ENCODE peak calls at places on chromosomes 5 and 9, in four cellular contexts. Y, E, L and T are unnamed samples. For H4K20me1, the result is how much of the 10 kb centered on the place peaks cover.

GRCh38 chr5:123875444-123876264 is 363.7 kb downstream of the CSNK1G3 start:
- DNase-seq in Y (no peak), E (no peak), L (peak), T (no peak)

GRCh38 chr5:32506251-32506661 is 61.7 kb upstream of the ZFR start:
- DNase-seq in Y (no peak), E (no peak), L (no peak), T (peak)

GRCh38 chr5:157561105-157561504 is 14.5 kb downstream of the ADAM19 start:
- DNase-seq in Y (no peak), E (no peak), L (no peak), T (no peak)

GRCh38 chr9:99095565-99095964 is 9.3 kb upstream of the TGFBR1 start:
- DNase-seq in Y (no peak), E (no peak), L (no peak), T (no peak)

GRCh38 chr5:78221964-78222451 is 72.5 kb downstream of the AP3B1 start:
- DNase-seq in Y (peak), E (no peak), L (no peak), T (no peak)

GRCh38 chr5:115573133-115573532 is 28.6 kb upstream of the FEM1C start:
- DNase-seq in Y (no peak), E (no peak), L (no peak), T (peak)

GRCh38 chr5:1107167-1108007 is 4.5 kb downstream of the SLC12A7 start:
- DNase-seq in Y (peak), E (no peak), L (peak), T (no peak)

GRCh38 chr9:123657099-123657498 is 272.8 kb downstream of the DENND1A start:
- DNase-seq in Y (no peak), E (no peak), L (no peak), T (no peak)

GRCh38 chr5:178434851-178435250 is 155.3 kb downstream of the COL23A1 start:
- DNase-seq in Y (no peak), E (no peak), L (no peak), T (no peak)

GRCh38 chr9:133583586-133583985 is 25.6 kb downstream of the FAM163B start:
- DNase-seq in Y (no peak), E (no peak), L (no peak), T (no peak)

GRCh38 chr9:137382728-137383452 is 40.1 kb downstream of the EXD3 start:
- DNase-seq in Y (no peak), E (peak), L (no peak), T (no peak)

GRCh38 chr9:112762726-112763518 is 12.4 kb downstream of the SNX30 start:
- DNase-seq in Y (no peak), E (no peak), L (no peak), T (no peak)

GRCh38 chr5:53448851-53449250 is 31.6 kb upstream of the FST start:
- DNase-seq in Y (no peak), E (no peak), L (no peak), T (no peak)

GRCh38 chr9:95864852-95865580 is 10.5 kb upstream of the ERCC6L2 start:
- DNase-seq in Y (no peak), E (no peak), L (no peak), T (no peak)

GRCh38 chr5:122063836-122064235 is 14.2 kb downstream of the LOX start:
- DNase-seq in Y (no peak), E (no peak), L (no peak), T (peak)

GRCh38 chr9:68804911-68805889 is 100.2 kb downstream of the PIP5K1B start:
- DNase-seq in Y (no peak), E (peak), L (no peak), T (no peak)

GRCh38 chr9:96327694-96328352 is 25.8 kb upstream of the HSD17B3 start:
- DNase-seq in Y (no peak), E (peak), L (peak), T (peak)

GRCh38 chr5:85921590-85921989 is 696.2 kb upstream of the COX7C start:
- DNase-seq in Y (no peak), E (no peak), L (no peak), T (no peak)

GRCh38 chr9:124350485-124351263 is 64.6 kb downstream of the PSMB7 start:
- DNase-seq in Y (no peak), E (no peak), L (peak), T (no peak)

GRCh38 chr9:4137234-4137633 is 162.6 kb downstream of the GLIS3 start:
- DNase-seq in Y (no peak), E (no peak), L (peak), T (peak)

GRCh38 chr9:105244996-105245719 is 707 bp downstream of the SLC44A1 start:
- DNase-seq in Y (peak), E (peak), L (no peak), T (peak)

GRCh38 chr9:109342878-109343277 is 22.0 kb upstream of the EPB41L4B start:
- DNase-seq in Y (no peak), E (no peak), L (no peak), T (no peak)

GRCh38 chr5:16992006-16992405 is 55.9 kb upstream of the MYO10 start:
- DNase-seq in Y (no peak), E (no peak), L (no peak), T (peak)

GRCh38 chr5:95664204-95664786 is 17.7 kb downstream of the RFESD start:
- DNase-seq in Y (no peak), E (no peak), L (peak), T (peak)

GRCh38 chr5:15904894-15905805 is 274.4 kb downstream of the MARCHF11 start:
- DNase-seq in Y (no peak), E (no peak), L (no peak), T (no peak)

GRCh38 chr9:24035816-24036215 is 209.8 kb upstream of the ELAVL2 start:
- DNase-seq in Y (no peak), E (no peak), L (no peak), T (no peak)

GRCh38 chr5:134659922-134660321 is 11.3 kb downstream of the SEC24A start:
- DNase-seq in Y (no peak), E (no peak), L (no peak), T (no peak)

GRCh38 chr5:2038337-2039179 is 155.8 kb upstream of the IRX4 start:
- DNase-seq in Y (peak), E (peak), L (peak), T (peak)

GRCh38 chr9:99873943-99874584 is 32.4 kb upstream of the STX17 start:
- DNase-seq in Y (no peak), E (no peak), L (no peak), T (no peak)

GRCh38 chr5:122164831-122165573 is 35.7 kb downstream of the ZNF474 start:
- DNase-seq in Y (no peak), E (no peak), L (no peak), T (no peak)

GRCh38 chr9:131868766-131869165 is 128.9 kb upstream of the RAPGEF1 start:
- DNase-seq in Y (no peak), E (no peak), L (no peak), T (no peak)

GRCh38 chr9:122904466-122904822 is 715 bp downstream of the RC3H2 start:
- DNase-seq in Y (no peak), E (peak), L (peak), T (peak)

GRCh38 chr9:84851935-84852585 is 182.5 kb downstream of the NTRK2 start:
- DNase-seq in Y (peak), E (no peak), L (no peak), T (peak)

GRCh38 chr5:133179405-133179804 is 127.6 kb downstream of the HSPA4 start:
- DNase-seq in Y (no peak), E (no peak), L (no peak), T (no peak)

GRCh38 chr9:128275198-128276007 is at the start of gene GOLGA2:
- DNase-seq in Y (no peak), E (peak), L (peak), T (peak)
- TF ChIP-seq JUN in Y (no peak), E (peak), L (no peak), T (no peak)

GRCh38 chr5:180872419-180872818 is 11.3 kb upstream of the ZFP62 start:
- DNase-seq in Y (no peak), E (no peak), L (no peak), T (no peak)

GRCh38 chr5:180873628-180874520 is 12.8 kb upstream of the ZFP62 start:
- DNase-seq in Y (no peak), E (peak), L (no peak), T (no peak)

GRCh38 chr5:180870669-180871068 is 9.6 kb upstream of the ZFP62 start:
- DNase-seq in Y (no peak), E (no peak), L (no peak), T (no peak)

GRCh38 chr5:180875860-180876426 is 14.9 kb upstream of the ZFP62 start:
- DNase-seq in Y (no peak), E (no peak), L (no peak), T (no peak)

GRCh38 chr5:180874804-180875582 is 13.9 kb upstream of the ZFP62 start:
- DNase-seq in Y (no peak), E (no peak), L (no peak), T (no peak)
- TF ChIP-seq POLR2AphosphoS5 in Y (no peak), E (no peak), L (no peak), T (no peak)

GRCh38 chr9:134663753-134664415 is 22.3 kb downstream of the COL5A1 start:
- DNase-seq in Y (no peak), E (no peak), L (no peak), T (no peak)
- H4K20me1 ChIP-seq in Y (under half), E (under half), L (under half), T (under half)

GRCh38 chr5:177129206-177129605 is 4.4 kb upstream of the NSD1 start:
- DNase-seq in Y (no peak), E (no peak), L (no peak), T (no peak)
- TF ChIP-seq JUN in Y (no peak), E (no peak), L (no peak), T (no peak)

DNA sequence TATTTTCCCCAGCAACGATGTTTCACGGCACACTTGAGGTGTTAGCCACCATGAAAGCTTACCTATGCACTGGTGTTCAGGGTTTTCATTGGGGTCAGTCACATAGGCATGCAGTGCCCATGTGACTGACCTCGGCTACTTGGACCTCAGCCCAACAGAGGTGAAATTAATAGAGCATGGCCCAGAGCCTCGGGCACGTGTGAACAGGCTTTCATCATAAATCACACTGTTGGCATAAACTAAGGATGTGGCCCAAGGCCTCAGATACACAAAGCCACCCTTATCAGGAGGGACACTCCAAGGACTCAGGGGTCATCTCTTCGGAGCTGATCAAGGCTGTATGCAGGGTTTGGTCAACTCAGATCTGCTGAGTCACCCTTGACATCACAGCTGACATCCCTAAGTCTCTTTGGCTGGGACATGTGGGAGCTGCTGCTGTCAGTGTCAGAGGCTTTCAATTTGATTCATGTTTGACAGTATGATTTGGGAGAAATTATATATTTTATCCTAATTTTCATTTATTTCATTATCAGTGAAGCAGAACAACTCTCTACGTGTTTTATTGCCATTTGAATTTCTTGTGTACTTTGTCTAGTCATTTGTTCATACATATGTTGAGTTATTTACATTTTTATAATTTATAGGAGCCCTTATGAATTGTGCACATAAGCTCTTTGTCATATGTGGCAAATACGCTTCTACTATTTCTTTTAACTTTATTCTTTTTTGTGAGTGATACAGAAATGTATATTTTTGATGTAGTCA is 59.7 kb upstream of the ANKRD33B start:
- DNase-seq in Y (no peak), E (peak), L (peak), T (no peak)
- TF ChIP-seq POLR2AphosphoS5 in Y (no peak), E (peak), L (no peak), T (no peak)

GRCh38 chr5:150535611-150536010 is 27.7 kb downstream of the NDST1 start:
- DNase-seq in Y (no peak), E (no peak), L (no peak), T (no peak)

GRCh38 chr5:150532161-150532560 is 24.2 kb downstream of the NDST1 start:
- DNase-seq in Y (no peak), E (no peak), L (no peak), T (no peak)

GRCh38 chr5:150531686-150532085 is 23.8 kb downstream of the NDST1 start:
- DNase-seq in Y (no peak), E (no peak), L (no peak), T (no peak)

GRCh38 chr5:150532996-150533395 is 25.1 kb downstream of the NDST1 start:
- DNase-seq in Y (no peak), E (no peak), L (no peak), T (no peak)

GRCh38 chr5:150534811-150535210 is 26.9 kb downstream of the NDST1 start:
- DNase-seq in Y (no peak), E (no peak), L (no peak), T (no peak)
- H4K20me1 ChIP-seq in Y (under half), E (under half), L (under half), T (under half)

DNA sequence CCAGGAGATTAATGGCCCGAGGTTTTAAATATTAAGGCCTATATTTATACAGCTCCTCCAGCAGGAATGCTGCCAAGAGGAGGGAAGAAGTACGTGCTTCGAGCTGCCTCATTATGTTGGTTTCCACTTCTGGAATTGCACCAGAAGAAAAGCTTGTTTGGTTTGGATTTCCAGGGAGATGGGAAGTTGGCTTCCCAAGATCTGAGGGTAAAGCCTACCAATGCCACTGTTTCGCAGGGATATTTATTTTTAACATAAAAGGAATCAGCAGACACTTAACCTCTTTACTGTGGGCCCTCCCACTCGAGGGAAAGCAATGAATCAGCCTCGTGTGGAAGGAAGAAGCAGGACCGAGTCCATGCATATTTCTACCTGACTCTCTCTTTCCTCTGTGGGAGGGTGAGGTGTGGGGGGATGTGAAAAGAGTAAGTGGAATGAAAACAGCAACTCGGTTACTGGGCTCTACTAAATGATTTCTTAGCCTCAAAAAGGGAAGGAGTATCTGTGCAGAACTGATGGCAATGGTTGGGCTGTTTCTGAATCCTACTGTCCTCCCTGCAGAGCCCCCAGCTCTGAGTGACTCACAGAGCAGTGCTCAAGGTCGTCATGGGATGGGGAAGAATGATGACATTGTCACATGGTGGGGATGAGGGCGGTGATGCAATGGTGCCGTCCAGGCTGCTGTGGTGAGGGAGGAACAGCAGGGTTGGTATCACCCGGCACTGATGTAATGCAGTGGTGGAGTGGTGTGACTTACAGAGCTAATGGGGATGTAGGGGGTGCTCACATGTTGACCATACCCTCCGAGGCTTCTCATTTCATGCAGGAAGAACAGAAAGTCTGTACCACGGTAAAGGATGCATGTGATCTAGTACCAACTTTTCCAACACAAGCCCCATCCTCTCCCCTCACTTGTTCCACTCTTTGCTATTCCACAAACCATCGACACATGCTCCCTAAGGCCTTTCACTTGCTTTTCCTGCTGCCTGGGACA is 215.0 kb upstream of the PANK3 start:
- DNase-seq in Y (no peak), E (no peak), L (peak), T (peak)
- TF ChIP-seq JUN in Y (no peak), E (peak), L (no peak), T (no peak)

GRCh38 chr5:141839015-141839513 is 39.1 kb downstream of the PCDH1 start:
- DNase-seq in Y (peak), E (no peak), L (no peak), T (peak)
- TF ChIP-seq POLR2AphosphoS5 in Y (peak), E (no peak), L (no peak), T (peak)